ENCODE peak calls at places on chromosomes 13 and 19, in eight cellular contexts. One of them, this sample, is unnamed.

GRCh38 chr13:27853871-27854270 is 61.6 kb downstream of the GSX1 start:
- DNase-seq in GM12865: no peak
- DNase-seq in type B pancreatic cell: no peak
- DNase-seq in fibroblast of lung: no peak
- DNase-seq in body of pancreas: no peak
- DNase-seq in Peyer's patch: no peak
- DNase-seq in H9: no peak
- DNase-seq in cardiac muscle cell: no peak
- DNase-seq in this sample: no peak

GRCh38 chr13:83865161-83866137 is 16.8 kb downstream of the SLITRK1 start:
- DNase-seq in cardiac muscle cell: no peak
- DNase-seq in H9: no peak
- DNase-seq in fibroblast of lung: no peak
- DNase-seq in body of pancreas: peak
- DNase-seq in Peyer's patch: no peak
- DNase-seq in type B pancreatic cell: no peak
- DNase-seq in GM12865: no peak
- DNase-seq in this sample: no peak

GRCh38 chr13:113103646-113104045 is 1.9 kb upstream of the F7 start:
- DNase-seq in fibroblast of lung: no peak
- DNase-seq in Peyer's patch: no peak
- DNase-seq in body of pancreas: no peak
- DNase-seq in H9: no peak
- DNase-seq in type B pancreatic cell: no peak
- DNase-seq in cardiac muscle cell: no peak
- DNase-seq in GM12865: no peak
- DNase-seq in this sample: no peak

GRCh38 chr13:83622422-83622784 is 259.9 kb downstream of the SLITRK1 start:
- DNase-seq in H9: no peak
- DNase-seq in fibroblast of lung: peak
- DNase-seq in GM12865: no peak
- DNase-seq in cardiac muscle cell: no peak
- DNase-seq in Peyer's patch: no peak
- DNase-seq in body of pancreas: no peak
- DNase-seq in type B pancreatic cell: no peak
- DNase-seq in this sample: no peak

GRCh38 chr13:71217827-71218226 is 649.2 kb downstream of the DACH1 start:
- DNase-seq in H9: no peak
- DNase-seq in Peyer's patch: no peak
- DNase-seq in fibroblast of lung: no peak
- DNase-seq in type B pancreatic cell: no peak
- DNase-seq in GM12865: no peak
- DNase-seq in body of pancreas: no peak
- DNase-seq in cardiac muscle cell: no peak
- DNase-seq in this sample: no peak

GRCh38 chr13:108214511-108215383 is 589 bp downstream of the LIG4 start:
- DNase-seq in Peyer's patch: peak
- DNase-seq in cardiac muscle cell: peak
- DNase-seq in fibroblast of lung: no peak
- DNase-seq in GM12865: peak
- DNase-seq in type B pancreatic cell: no peak
- DNase-seq in body of pancreas: peak
- DNase-seq in H9: peak
- DNase-seq in this sample: peak

GRCh38 chr13:67146523-67147130 is 83.5 kb downstream of the PCDH9 start:
- DNase-seq in fibroblast of lung: no peak
- DNase-seq in body of pancreas: no peak
- DNase-seq in type B pancreatic cell: no peak
- DNase-seq in GM12865: no peak
- DNase-seq in Peyer's patch: no peak
- DNase-seq in H9: no peak
- DNase-seq in cardiac muscle cell: no peak
- DNase-seq in this sample: no peak

GRCh38 chr13:65592757-65593156 is 1637.4 kb downstream of the PCDH9 start:
- DNase-seq in fibroblast of lung: peak
- DNase-seq in H9: no peak
- DNase-seq in Peyer's patch: no peak
- DNase-seq in body of pancreas: no peak
- DNase-seq in cardiac muscle cell: peak
- DNase-seq in GM12865: no peak
- DNase-seq in type B pancreatic cell: no peak
- DNase-seq in this sample: no peak

GRCh38 chr19:18651738-18652137 is 14.9 kb downstream of the KLHL26 start:
- DNase-seq in cardiac muscle cell: no peak
- DNase-seq in body of pancreas: no peak
- DNase-seq in Peyer's patch: no peak
- DNase-seq in GM12865: no peak
- DNase-seq in type B pancreatic cell: no peak
- DNase-seq in fibroblast of lung: no peak
- DNase-seq in H9: no peak
- DNase-seq in this sample: no peak

GRCh38 chr19:13459351-13459750 is 46.9 kb downstream of the CACNA1A start:
- DNase-seq in fibroblast of lung: no peak
- DNase-seq in body of pancreas: no peak
- DNase-seq in type B pancreatic cell: no peak
- DNase-seq in GM12865: no peak
- DNase-seq in cardiac muscle cell: no peak
- DNase-seq in H9: no peak
- DNase-seq in Peyer's patch: no peak
- DNase-seq in this sample: no peak

GRCh38 chr19:6340493-6341201 is 7.2 kb upstream of the ACER1 start:
- DNase-seq in type B pancreatic cell: no peak
- DNase-seq in cardiac muscle cell: no peak
- DNase-seq in H9: peak
- DNase-seq in GM12865: peak
- DNase-seq in body of pancreas: no peak
- DNase-seq in fibroblast of lung: no peak
- DNase-seq in Peyer's patch: no peak
- DNase-seq in this sample: no peak

GRCh38 chr19:7654401-7654800 is 14.4 kb upstream of the RETN start:
- DNase-seq in type B pancreatic cell: no peak
- DNase-seq in Peyer's patch: no peak
- DNase-seq in GM12865: no peak
- DNase-seq in H9: no peak
- DNase-seq in cardiac muscle cell: no peak
- DNase-seq in fibroblast of lung: no peak
- DNase-seq in body of pancreas: no peak
- DNase-seq in this sample: no peak

GRCh38 chr19:58558623-58559274 is 338 bp upstream of the UBE2M start:
- DNase-seq in body of pancreas: peak
- DNase-seq in cardiac muscle cell: peak
- DNase-seq in H9: peak
- DNase-seq in GM12865: peak
- DNase-seq in Peyer's patch: peak
- DNase-seq in type B pancreatic cell: peak
- DNase-seq in fibroblast of lung: peak
- DNase-seq in this sample: peak

GRCh38 chr13:41411536-41411935 is 45.8 kb upstream of the RGCC start:
- DNase-seq in H9: peak
- DNase-seq in type B pancreatic cell: no peak
- DNase-seq in GM12865: peak
- DNase-seq in Peyer's patch: no peak
- DNase-seq in body of pancreas: peak
- DNase-seq in fibroblast of lung: peak
- DNase-seq in cardiac muscle cell: no peak
- DNase-seq in this sample: peak
- TF ChIP-seq CTCF in H9: peak
- TF ChIP-seq CTCF in type B pancreatic cell: peak
- TF ChIP-seq CTCF in GM12865: peak
- TF ChIP-seq CTCF in Peyer's patch: no peak
- TF ChIP-seq CTCF in body of pancreas: peak
- TF ChIP-seq CTCF in fibroblast of lung: peak
- TF ChIP-seq CTCF in cardiac muscle cell: peak
- TF ChIP-seq CTCF in this sample: peak

GRCh38 chr19:44749994-44750393 is 1.5 kb downstream of the BCL3 start:
- DNase-seq in body of pancreas: no peak
- DNase-seq in cardiac muscle cell: no peak
- DNase-seq in GM12865: no peak
- DNase-seq in type B pancreatic cell: no peak
- DNase-seq in fibroblast of lung: no peak
- DNase-seq in H9: no peak
- DNase-seq in Peyer's patch: peak
- DNase-seq in this sample: no peak
- TF ChIP-seq CTCF in body of pancreas: no peak
- TF ChIP-seq CTCF in cardiac muscle cell: no peak
- TF ChIP-seq CTCF in GM12865: no peak
- TF ChIP-seq CTCF in type B pancreatic cell: no peak
- TF ChIP-seq CTCF in fibroblast of lung: no peak
- TF ChIP-seq CTCF in H9: no peak
- TF ChIP-seq CTCF in Peyer's patch: no peak
- TF ChIP-seq CTCF in this sample: no peak

GRCh38 chr13:96821971-96822370 is 172.3 kb downstream of the OXGR1 start:
- DNase-seq in type B pancreatic cell: no peak
- DNase-seq in body of pancreas: no peak
- DNase-seq in GM12865: no peak
- DNase-seq in Peyer's patch: no peak
- DNase-seq in H9: no peak
- DNase-seq in cardiac muscle cell: no peak
- DNase-seq in fibroblast of lung: no peak
- DNase-seq in this sample: no peak

GRCh38 chr13:96819375-96819774 is 174.9 kb downstream of the OXGR1 start:
- DNase-seq in H9: no peak
- DNase-seq in Peyer's patch: no peak
- DNase-seq in GM12865: no peak
- DNase-seq in type B pancreatic cell: no peak
- DNase-seq in body of pancreas: no peak
- DNase-seq in fibroblast of lung: no peak
- DNase-seq in cardiac muscle cell: no peak
- DNase-seq in this sample: no peak

GRCh38 chr13:96824110-96824509 is 170.2 kb downstream of the OXGR1 start:
- DNase-seq in fibroblast of lung: peak
- DNase-seq in cardiac muscle cell: no peak
- DNase-seq in type B pancreatic cell: no peak
- DNase-seq in body of pancreas: no peak
- DNase-seq in Peyer's patch: no peak
- DNase-seq in H9: no peak
- DNase-seq in GM12865: no peak
- DNase-seq in this sample: no peak

GRCh38 chr13:96821381-96821780 is 172.9 kb downstream of the OXGR1 start:
- DNase-seq in Peyer's patch: no peak
- DNase-seq in H9: no peak
- DNase-seq in GM12865: no peak
- DNase-seq in cardiac muscle cell: no peak
- DNase-seq in fibroblast of lung: peak
- DNase-seq in type B pancreatic cell: no peak
- DNase-seq in body of pancreas: no peak
- DNase-seq in this sample: no peak

DNA sequence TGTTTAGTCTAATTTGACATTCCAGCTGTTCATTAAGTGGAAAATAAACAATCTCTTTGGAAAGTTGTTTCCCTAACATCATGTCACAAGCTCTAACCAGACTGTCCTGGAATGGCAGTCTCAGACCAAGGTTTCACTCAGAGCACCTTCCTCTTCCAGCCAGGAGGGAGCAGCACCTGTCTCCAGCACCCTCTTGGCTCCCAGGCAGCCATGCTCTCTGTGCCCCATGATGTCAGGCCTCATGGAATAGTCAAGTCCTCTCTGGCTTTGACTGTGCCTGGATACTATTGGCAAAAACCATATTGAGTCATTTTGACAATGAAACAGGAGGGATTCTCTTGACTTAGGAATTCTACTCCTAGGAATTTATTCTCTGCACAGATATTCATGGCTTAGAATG is 171.4 kb downstream of the OXGR1 start:
- DNase-seq in cardiac muscle cell: peak
- DNase-seq in Peyer's patch: peak
- DNase-seq in fibroblast of lung: peak
- DNase-seq in body of pancreas: peak
- DNase-seq in GM12865: peak
- DNase-seq in type B pancreatic cell: no peak
- DNase-seq in H9: peak
- DNase-seq in this sample: peak
- TF ChIP-seq CTCF in cardiac muscle cell: peak
- TF ChIP-seq CTCF in Peyer's patch: no peak
- TF ChIP-seq CTCF in fibroblast of lung: no peak
- TF ChIP-seq CTCF in body of pancreas: peak
- TF ChIP-seq CTCF in GM12865: peak
- TF ChIP-seq CTCF in type B pancreatic cell: peak
- TF ChIP-seq CTCF in H9: peak
- TF ChIP-seq CTCF in this sample: peak

DNA sequence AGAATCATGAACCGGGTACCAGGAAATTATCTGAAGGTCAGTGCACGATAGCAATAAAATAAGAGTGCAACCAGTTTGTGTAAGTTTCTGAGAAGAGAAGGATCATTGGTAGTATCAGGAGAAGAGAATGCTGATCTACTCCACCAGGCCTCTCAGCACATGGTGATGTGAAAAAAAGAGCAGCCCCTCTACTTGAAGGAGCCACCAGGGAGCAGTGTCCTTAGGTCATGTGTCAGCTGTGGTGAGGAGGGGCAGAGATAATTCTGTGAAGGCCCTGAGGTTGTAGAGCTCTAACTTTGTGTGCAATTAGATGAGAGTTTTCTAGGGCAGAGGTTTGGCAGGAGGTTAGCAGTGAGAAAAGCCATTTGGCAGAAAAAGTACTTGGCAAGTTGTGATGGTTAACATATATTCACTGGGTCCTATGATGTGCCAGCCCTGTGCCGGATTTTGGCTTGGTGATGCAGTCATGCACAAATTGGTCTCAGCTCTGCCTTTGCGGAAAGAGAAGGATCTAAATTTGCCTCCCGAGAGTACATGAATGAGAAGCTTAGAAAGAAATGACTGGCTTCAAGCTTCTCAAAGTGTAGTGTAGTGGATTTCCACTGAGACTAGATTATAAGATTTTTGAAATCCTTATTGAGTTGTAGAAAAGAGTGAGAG is 19.2 kb upstream of the ZC3H13 start:
- DNase-seq in body of pancreas: no peak
- DNase-seq in cardiac muscle cell: no peak
- DNase-seq in GM12865: peak
- DNase-seq in fibroblast of lung: no peak
- DNase-seq in H9: peak
- DNase-seq in Peyer's patch: no peak
- DNase-seq in type B pancreatic cell: no peak
- DNase-seq in this sample: no peak
- TF ChIP-seq CTCF in body of pancreas: no peak
- TF ChIP-seq CTCF in cardiac muscle cell: no peak
- TF ChIP-seq CTCF in GM12865: peak
- TF ChIP-seq CTCF in fibroblast of lung: no peak
- TF ChIP-seq CTCF in H9: peak
- TF ChIP-seq CTCF in Peyer's patch: no peak
- TF ChIP-seq CTCF in type B pancreatic cell: no peak
- TF ChIP-seq CTCF in this sample: no peak

GRCh38 chr13:72221276-72221962 is 354.4 kb upstream of the DACH1 start:
- DNase-seq in type B pancreatic cell: no peak
- DNase-seq in Peyer's patch: peak
- DNase-seq in GM12865: peak
- DNase-seq in H9: peak
- DNase-seq in cardiac muscle cell: peak
- DNase-seq in body of pancreas: peak
- DNase-seq in fibroblast of lung: no peak
- DNase-seq in this sample: peak
- TF ChIP-seq CTCF in type B pancreatic cell: peak
- TF ChIP-seq CTCF in Peyer's patch: no peak
- TF ChIP-seq CTCF in GM12865: peak
- TF ChIP-seq CTCF in H9: peak
- TF ChIP-seq CTCF in cardiac muscle cell: peak
- TF ChIP-seq CTCF in body of pancreas: peak
- TF ChIP-seq CTCF in fibroblast of lung: peak
- TF ChIP-seq CTCF in this sample: peak

GRCh38 chr19:3234800-3235199 is 10.3 kb downstream of the CELF5 start:
- DNase-seq in GM12865: no peak
- DNase-seq in Peyer's patch: no peak
- DNase-seq in fibroblast of lung: no peak
- DNase-seq in type B pancreatic cell: no peak
- DNase-seq in H9: peak
- DNase-seq in cardiac muscle cell: no peak
- DNase-seq in body of pancreas: no peak
- DNase-seq in this sample: no peak
- TF ChIP-seq CTCF in GM12865: peak
- TF ChIP-seq CTCF in Peyer's patch: no peak
- TF ChIP-seq CTCF in fibroblast of lung: peak
- TF ChIP-seq CTCF in type B pancreatic cell: peak
- TF ChIP-seq CTCF in H9: peak
- TF ChIP-seq CTCF in cardiac muscle cell: peak
- TF ChIP-seq CTCF in body of pancreas: no peak
- TF ChIP-seq CTCF in this sample: peak

This sample was measured in MCF 10A.